ENCODE peak calls at places on chromosomes 2 and 18, in nine cellular contexts. D is GM20000; C is activated naive CD4-positive, alpha-beta T cell; M is GM06990; A is LoVo; P is MG63; O is germinal center; H is left ventricle myocardium superior; J is stimulated activated naive CD4-positive, alpha-beta T cell. U is an unnamed sample.
A peak's percentile ranks its signal among the peaks of the same experiment; 100 is the strongest.

GRCh38 chr2:139366659-139367058 is 586.5 kb upstream of the NXPH2 start:
- DNase-seq in C (no peak), H (no peak), D (no peak), O (no peak), M (no peak), J (no peak), P (no peak), A (no peak), U (peak; percentile 22)

GRCh38 chr18:67633939-67634338 is 117.4 kb upstream of the DSEL start:
- DNase-seq in P (no peak), H (no peak), J (no peak), M (no peak), O (no peak), D (no peak), C (no peak), A (no peak), U (no peak)

GRCh38 chr2:195037072-195037471 is 620.0 kb upstream of the SLC39A10 start:
- DNase-seq in C (no peak), D (no peak), J (no peak), O (no peak), M (no peak), A (no peak), H (no peak), P (no peak), U (no peak)

GRCh38 chr2:85684380-85684779 is 9.8 kb upstream of the GNLY start:
- DNase-seq in O (no peak), J (no peak), A (no peak), C (no peak), M (no peak), D (no peak), P (no peak), H (no peak), U (no peak)

GRCh38 chr2:23614701-23615100 is 229.7 kb downstream of the KLHL29 start:
- DNase-seq in A (no peak), C (no peak), D (no peak), O (no peak), M (no peak), P (no peak), H (no peak), J (no peak), U (no peak)

GRCh38 chr2:36618381-36618780 is 20.4 kb upstream of the FEZ2 start:
- DNase-seq in J (no peak), A (peak; percentile 9), D (peak; percentile 45), H (no peak), P (peak; percentile 46), O (peak; percentile 54), C (no peak), M (no peak), U (peak; percentile 22)

GRCh38 chr2:48851161-48851560 is 95.6 kb upstream of the LHCGR start:
- DNase-seq in O (no peak), A (no peak), H (no peak), C (no peak), M (no peak), D (no peak), P (no peak), J (no peak), U (no peak)

GRCh38 chr2:231597014-231597611 is 4.4 kb downstream of the TEX44 start:
- DNase-seq in P (peak; percentile 72), C (no peak), O (no peak), D (peak; percentile 62), J (no peak), A (no peak), M (peak; percentile 82), H (peak; percentile 64), U (no peak)

GRCh38 chr18:57644540-57644939 is 22.9 kb upstream of the NARS1 start:
- DNase-seq in P (no peak), J (no peak), A (no peak), O (no peak), D (no peak), H (no peak), M (no peak), C (no peak), U (no peak)

GRCh38 chr2:15782009-15782751 is 158.2 kb upstream of the MYCN start:
- DNase-seq in H (no peak), P (peak; percentile 57), A (peak; percentile 32), C (no peak), M (no peak), O (no peak), D (no peak), J (no peak), U (no peak)

GRCh38 chr2:102929721-102930120 is 167.9 kb downstream of the TMEM182 start:
- DNase-seq in M (no peak), A (no peak), H (no peak), D (no peak), C (no peak), J (no peak), P (no peak), O (no peak), U (no peak)

GRCh38 chr2:99974966-99975365 is 167.4 kb downstream of the AFF3 start:
- DNase-seq in C (no peak), D (no peak), A (no peak), H (no peak), M (no peak), O (no peak), J (no peak), P (peak; percentile 61), U (no peak)

GRCh38 chr2:237682901-237683670 is 55.7 kb downstream of the LRRFIP1 start:
- DNase-seq in M (no peak), P (no peak), O (no peak), C (no peak), D (no peak), A (peak; percentile 64), H (peak; percentile 64), J (no peak), U (no peak)